ENCODE peak calls at places on chromosomes 4 and X, in eight cellular contexts. T, J, B, K, N, S, Q and R are unnamed samples.

GRCh38 chrX:154050113-154050495 is 30.4 kb upstream of the IRAK1 start:
- DNase-seq in T (no peak), J (no peak), B (no peak), K (no peak), N (no peak), S (no peak), Q (no peak), R (no peak)

GRCh38 chr4:118898221-118898620 is 9.6 kb downstream of the SYNPO2 start:
- DNase-seq in T (no peak), J (no peak), B (no peak), K (no peak), N (no peak), S (no peak), Q (no peak), R (no peak)

GRCh38 chrX:46805270-46805669 is 31.6 kb upstream of the RP2 start:
- DNase-seq in T (no peak), J (no peak), B (no peak), K (no peak), N (no peak), S (no peak), Q (no peak), R (no peak)

GRCh38 chrX:2863646-2864045 is 34.9 kb downstream of the GYG2 start:
- DNase-seq in T (no peak), J (no peak), B (no peak), K (no peak), N (no peak), S (no peak), Q (no peak), R (no peak)

GRCh38 chr4:24988776-24989175 is 42.0 kb downstream of the LGI2 start:
- DNase-seq in T (no peak), J (no peak), B (no peak), K (peak), N (no peak), S (peak), Q (peak), R (no peak)

GRCh38 chr4:40283968-40284367 is 51.2 kb upstream of the CHRNA9 start:
- DNase-seq in T (no peak), J (no peak), B (no peak), K (no peak), N (peak), S (peak), Q (no peak), R (peak)

GRCh38 chrX:9464435-9465371 is at the start of gene TBL1X:
- DNase-seq in T (peak), J (peak), B (peak), K (no peak), N (peak), S (peak), Q (peak), R (peak)

GRCh38 chr4:65893311-65893710 is 223.0 kb upstream of the EPHA5 start:
- DNase-seq in T (no peak), J (no peak), B (no peak), K (no peak), N (no peak), S (no peak), Q (no peak), R (no peak)

GRCh38 chr4:185902654-185903053 is 90.7 kb upstream of the SORBS2 start:
- DNase-seq in T (no peak), J (no peak), B (no peak), K (no peak), N (no peak), S (no peak), Q (no peak), R (no peak)

GRCh38 chr4:139324620-139325019 is 22.3 kb upstream of the NDUFC1 start:
- DNase-seq in T (no peak), J (no peak), B (peak), K (no peak), N (no peak), S (no peak), Q (no peak), R (no peak)

GRCh38 chr4:169009281-169010124 is 552 bp downstream of the CBR4 start:
- DNase-seq in T (peak), J (peak), B (peak), K (peak), N (peak), S (peak), Q (peak), R (peak)

GRCh38 chr4:116118216-116118615 is 967.2 kb downstream of the TRAM1L1 start:
- DNase-seq in T (no peak), J (no peak), B (no peak), K (no peak), N (no peak), S (no peak), Q (no peak), R (no peak)

GRCh38 chrX:74450803-74451449 is 29.6 kb downstream of the SLC16A2 start:
- DNase-seq in T (no peak), J (no peak), B (no peak), K (peak), N (no peak), S (no peak), Q (no peak), R (no peak)

GRCh38 chr4:145289403-145290076 is 109.2 kb upstream of the OTUD4 start:
- DNase-seq in T (no peak), J (no peak), B (no peak), K (no peak), N (no peak), S (no peak), Q (no peak), R (no peak)

GRCh38 chr4:119240568-119240967 is 28.1 kb downstream of the USP53 start:
- DNase-seq in T (no peak), J (no peak), B (no peak), K (no peak), N (no peak), S (no peak), Q (no peak), R (no peak)

GRCh38 chrX:120305531-120306145 is 5.6 kb downstream of the TMEM255A start:
- DNase-seq in T (no peak), J (no peak), B (no peak), K (no peak), N (no peak), S (no peak), Q (no peak), R (no peak)

GRCh38 chrX:38939067-38939466 is 137.8 kb downstream of the MID1IP1 start:
- DNase-seq in T (no peak), J (no peak), B (no peak), K (no peak), N (no peak), S (no peak), Q (no peak), R (no peak)

GRCh38 chr4:147108409-147108808 is 162.7 kb upstream of the TTC29 start:
- DNase-seq in T (no peak), J (no peak), B (no peak), K (no peak), N (no peak), S (no peak), Q (no peak), R (no peak)

GRCh38 chrX:146831994-146832393 is 17.4 kb upstream of the CXorf51A start:
- DNase-seq in T (no peak), J (peak), B (no peak), K (no peak), N (no peak), S (no peak), Q (no peak), R (no peak)

GRCh38 chr4:94650129-94650495 is 107.6 kb upstream of the BMPR1B start:
- DNase-seq in T (no peak), J (no peak), B (no peak), K (no peak), N (no peak), S (no peak), Q (no peak), R (no peak)

GRCh38 chr4:150720973-150721518 is 139.1 kb downstream of the MAB21L2 start:
- DNase-seq in T (no peak), J (no peak), B (no peak), K (no peak), N (no peak), S (no peak), Q (peak), R (no peak)

GRCh38 chr4:7263166-7263565 is 70.8 kb downstream of the SORCS2 start:
- DNase-seq in T (no peak), J (no peak), B (no peak), K (no peak), N (no peak), S (no peak), Q (no peak), R (no peak)

GRCh38 chr4:144903953-144904711 is 193.9 kb downstream of the ANAPC10 start:
- DNase-seq in T (no peak), J (no peak), B (no peak), K (peak), N (no peak), S (no peak), Q (no peak), R (no peak)

GRCh38 chr4:34261799-34262314 is 1982.5 kb downstream of the ARAP2 start:
- DNase-seq in T (no peak), J (no peak), B (no peak), K (no peak), N (no peak), S (no peak), Q (no peak), R (no peak)

GRCh38 chrX:150547511-150548115 is 20.8 kb upstream of the MTM1 start:
- DNase-seq in T (peak), J (peak), B (peak), K (peak), N (no peak), S (peak), Q (peak), R (no peak)

GRCh38 chrX:77875372-77875771 is 19.9 kb downstream of the MAGT1 start:
- DNase-seq in T (no peak), J (no peak), B (no peak), K (no peak), N (no peak), S (no peak), Q (no peak), R (no peak)

GRCh38 chrX:44903107-44903506 is 30.1 kb downstream of the KDM6A start:
- DNase-seq in T (no peak), J (no peak), B (no peak), K (peak), N (no peak), S (no peak), Q (no peak), R (no peak)

GRCh38 chrX:77346859-77347258 is 100.3 kb upstream of the FGF16 start:
- DNase-seq in T (no peak), J (no peak), B (no peak), K (no peak), N (no peak), S (no peak), Q (no peak), R (no peak)

GRCh38 chrX:133544105-133544504 is 128.8 kb upstream of the GPC4 start:
- DNase-seq in T (no peak), J (no peak), B (no peak), K (no peak), N (no peak), S (no peak), Q (no peak), R (no peak)

GRCh38 chr4:38983756-38984647 is 48.2 kb downstream of the TMEM156 start:
- DNase-seq in T (no peak), J (no peak), B (no peak), K (no peak), N (no peak), S (no peak), Q (no peak), R (no peak)

GRCh38 chr4:151540728-151541437 is 131.9 kb downstream of the FHIP1A start:
- DNase-seq in T (no peak), J (no peak), B (no peak), K (no peak), N (no peak), S (no peak), Q (no peak), R (no peak)

GRCh38 chrX:2690856-2691542 is at the start of gene CD99:
- DNase-seq in T (peak), J (peak), B (peak), K (peak), N (peak), S (peak), Q (no peak), R (peak)

GRCh38 chr4:68683034-68683433 is 12.6 kb upstream of the UGT2B15 start:
- DNase-seq in T (no peak), J (no peak), B (no peak), K (no peak), N (no peak), S (no peak), Q (peak), R (no peak)

GRCh38 chr4:135994360-135994759 is 1537.9 kb downstream of the PCDH18 start:
- DNase-seq in T (no peak), J (no peak), B (no peak), K (no peak), N (no peak), S (no peak), Q (no peak), R (no peak)